ENCODE peak calls at places on chromosomes 3 and 15, in ten cellular contexts. D is GM12891, J is stomach, V is breast epithelium, E is spleen, W is HL-60, F is vagina, C is GM12892, N is Panc1, M is sigmoid colon. G is an unnamed sample.

GRCh38 chr15:42490246-42490742 is 647 bp downstream of the ZNF106 start:
- DNase-seq in D (peak), J (no peak), V (no peak), E (no peak), W (no peak), F (no peak), C (no peak), N (no peak), M (no peak), G (no peak)

GRCh38 chr3:178404966-178405365 is 131.3 kb upstream of the KCNMB2 start:
- DNase-seq in D (no peak), J (no peak), V (no peak), E (no peak), W (no peak), F (no peak), C (no peak), N (no peak), M (no peak), G (no peak)

GRCh38 chr15:101010781-101011180 is 91.6 kb downstream of the LRRK1 start:
- DNase-seq in D (no peak), J (no peak), V (no peak), E (no peak), W (no peak), F (peak), C (no peak), N (no peak), M (peak), G (peak)

GRCh38 chr3:171846594-171846993 is 3.4 kb downstream of the TMEM212 start:
- DNase-seq in D (peak), J (no peak), V (no peak), E (no peak), W (no peak), F (no peak), C (no peak), N (no peak), M (no peak), G (no peak)

GRCh38 chr3:167783781-167784180 is 48.3 kb downstream of the SERPINI1 start:
- DNase-seq in D (no peak), J (no peak), V (no peak), E (no peak), W (no peak), F (no peak), C (no peak), N (no peak), M (no peak), G (no peak)

GRCh38 chr3:168155207-168155785 is 59.6 kb upstream of the GOLIM4 start:
- DNase-seq in D (no peak), J (no peak), V (no peak), E (no peak), W (no peak), F (no peak), C (no peak), N (no peak), M (no peak), G (no peak)

GRCh38 chr3:47293822-47294221 is 11.1 kb downstream of the KLHL18 start:
- DNase-seq in D (no peak), J (no peak), V (no peak), E (no peak), W (no peak), F (no peak), C (no peak), N (no peak), M (no peak), G (no peak)

GRCh38 chr15:66698971-66699370 is 3.1 kb upstream of the SMAD6 start:
- DNase-seq in D (no peak), J (no peak), V (no peak), E (no peak), W (no peak), F (no peak), C (no peak), N (no peak), M (no peak), G (no peak)

GRCh38 chr3:112640333-112640863 is 545 bp downstream of the CCDC80 start:
- DNase-seq in D (no peak), J (no peak), V (no peak), E (no peak), W (no peak), F (no peak), C (no peak), N (no peak), M (peak), G (no peak)

GRCh38 chr15:31327674-31328424 is 1.2 kb downstream of the KLF13 start:
- DNase-seq in D (no peak), J (peak), V (peak), E (peak), W (no peak), F (no peak), C (no peak), N (no peak), M (peak), G (peak)

GRCh38 chr15:63708141-63708772 is 111.1 kb downstream of the FBXL22 start:
- DNase-seq in D (no peak), J (no peak), V (no peak), E (no peak), W (no peak), F (no peak), C (no peak), N (no peak), M (no peak), G (no peak)

GRCh38 chr15:100124936-100125626 is 216.7 kb downstream of the ADAMTS17 start:
- DNase-seq in D (no peak), J (no peak), V (no peak), E (no peak), W (no peak), F (no peak), C (no peak), N (no peak), M (no peak), G (no peak)

GRCh38 chr3:120214161-120214560 is 70.9 kb downstream of the GPR156 start:
- DNase-seq in D (no peak), J (no peak), V (no peak), E (no peak), W (no peak), F (no peak), C (no peak), N (no peak), M (no peak), G (no peak)

GRCh38 chr3:31908391-31909097 is 72.5 kb downstream of the OSBPL10 start:
- DNase-seq in D (no peak), J (no peak), V (no peak), E (no peak), W (no peak), F (no peak), C (no peak), N (no peak), M (no peak), G (no peak)

GRCh38 chr15:100247228-100248225 is 94.2 kb downstream of the ADAMTS17 start:
- DNase-seq in D (no peak), J (no peak), V (no peak), E (no peak), W (no peak), F (no peak), C (no peak), N (no peak), M (no peak), G (no peak)

GRCh38 chr15:90165659-90166489 is 35.3 kb upstream of the SEMA4B start:
- DNase-seq in D (no peak), J (peak), V (peak), E (no peak), W (peak), F (no peak), C (no peak), N (peak), M (peak), G (peak)

GRCh38 chr3:13687409-13687989 is 138.6 kb downstream of the FBLN2 start:
- DNase-seq in D (no peak), J (no peak), V (no peak), E (no peak), W (no peak), F (no peak), C (no peak), N (no peak), M (no peak), G (no peak)

GRCh38 chr15:49232407-49232806 is 62.4 kb downstream of the GALK2 start:
- DNase-seq in D (no peak), J (no peak), V (no peak), E (no peak), W (no peak), F (no peak), C (no peak), N (no peak), M (no peak), G (no peak)

GRCh38 chr3:48399387-48400172 is 27.6 kb downstream of the FBXW12 start:
- DNase-seq in D (no peak), J (no peak), V (peak), E (no peak), W (no peak), F (no peak), C (no peak), N (no peak), M (no peak), G (no peak)

GRCh38 chr3:184380210-184380626 is 364 bp downstream of the CHRD start:
- DNase-seq in D (peak), J (peak), V (no peak), E (peak), W (no peak), F (no peak), C (no peak), N (no peak), M (peak), G (peak)

GRCh38 chr3:141227752-141228151 is 3.9 kb upstream of the PXYLP1 start:
- DNase-seq in D (no peak), J (no peak), V (no peak), E (no peak), W (no peak), F (no peak), C (no peak), N (no peak), M (no peak), G (no peak)

GRCh38 chr15:39756806-39757522 is 25.7 kb downstream of the FSIP1 start:
- DNase-seq in D (no peak), J (no peak), V (no peak), E (no peak), W (no peak), F (no peak), C (no peak), N (peak), M (no peak), G (no peak)

GRCh38 chr3:171770689-171771620 is 39.3 kb downstream of the PLD1 start:
- DNase-seq in D (no peak), J (peak), V (peak), E (no peak), W (no peak), F (no peak), C (no peak), N (no peak), M (no peak), G (peak)

GRCh38 chr3:22007376-22007775 is 256.4 kb upstream of the ZNF385D start:
- DNase-seq in D (no peak), J (no peak), V (no peak), E (no peak), W (peak), F (no peak), C (no peak), N (no peak), M (no peak), G (no peak)

GRCh38 chr3:71076361-71076997 is 507.0 kb downstream of the FOXP1 start:
- DNase-seq in D (no peak), J (no peak), V (no peak), E (no peak), W (no peak), F (no peak), C (no peak), N (no peak), M (no peak), G (no peak)

GRCh38 chr3:38224357-38224756 is 41.3 kb upstream of the SLC22A13 start:
- DNase-seq in D (no peak), J (no peak), V (no peak), E (no peak), W (no peak), F (no peak), C (no peak), N (no peak), M (no peak), G (no peak)

GRCh38 chr15:70165811-70166284 is 68.1 kb upstream of the TLE3 start:
- DNase-seq in D (no peak), J (peak), V (no peak), E (no peak), W (no peak), F (no peak), C (no peak), N (no peak), M (peak), G (no peak)

GRCh38 chr3:113557374-113557773 is 25.0 kb downstream of the SIDT1 start:
- DNase-seq in D (no peak), J (no peak), V (no peak), E (no peak), W (no peak), F (no peak), C (no peak), N (no peak), M (no peak), G (no peak)

GRCh38 chr3:100761211-100761921 is 52.1 kb downstream of the TFG start:
- DNase-seq in D (peak), J (no peak), V (no peak), E (no peak), W (no peak), F (no peak), C (peak), N (no peak), M (no peak), G (peak)

GRCh38 chr3:190615607-190616006 is 101.7 kb downstream of the IL1RAP start:
- DNase-seq in D (no peak), J (no peak), V (no peak), E (no peak), W (no peak), F (no peak), C (no peak), N (no peak), M (no peak), G (no peak)

GRCh38 chr3:120524171-120524923 is 71.8 kb upstream of the NDUFB4 start:
- DNase-seq in D (no peak), J (no peak), V (no peak), E (no peak), W (no peak), F (no peak), C (no peak), N (no peak), M (no peak), G (no peak)

GRCh38 chr3:110521019-110521418 is 550.6 kb upstream of the NECTIN3 start:
- DNase-seq in D (no peak), J (no peak), V (no peak), E (no peak), W (no peak), F (no peak), C (no peak), N (no peak), M (no peak), G (no peak)
- TF ChIP-seq POLR2AphosphoS5 in D (no peak), J (no peak), V (no peak), E (no peak), W (no peak), F (no peak), C (no peak), N (no peak), M (no peak), G (no peak)

GRCh38 chr3:123119802-123120201 is 53.0 kb downstream of the PDIA5 start:
- DNase-seq in D (no peak), J (no peak), V (no peak), E (peak), W (no peak), F (no peak), C (no peak), N (no peak), M (no peak), G (no peak)
- TF ChIP-seq POLR2AphosphoS5 in D (no peak), J (no peak), V (no peak), E (peak), W (no peak), F (no peak), C (no peak), N (no peak), M (no peak), G (no peak)

GRCh38 chr15:36912311-36912712 is 188.0 kb downstream of the MEIS2 start:
- DNase-seq in D (no peak), J (no peak), V (no peak), E (no peak), W (no peak), F (no peak), C (no peak), N (no peak), M (no peak), G (no peak)

GRCh38 chr15:36908991-36909390 is 191.4 kb downstream of the MEIS2 start:
- DNase-seq in D (no peak), J (no peak), V (no peak), E (no peak), W (no peak), F (no peak), C (no peak), N (no peak), M (no peak), G (no peak)

GRCh38 chr15:36914962-36915808 is 185.2 kb downstream of the MEIS2 start:
- DNase-seq in D (no peak), J (no peak), V (no peak), E (no peak), W (no peak), F (no peak), C (no peak), N (no peak), M (no peak), G (no peak)

GRCh38 chr15:36914466-36914865 is 185.9 kb downstream of the MEIS2 start:
- DNase-seq in D (no peak), J (no peak), V (no peak), E (no peak), W (no peak), F (no peak), C (no peak), N (no peak), M (no peak), G (no peak)

DNA sequence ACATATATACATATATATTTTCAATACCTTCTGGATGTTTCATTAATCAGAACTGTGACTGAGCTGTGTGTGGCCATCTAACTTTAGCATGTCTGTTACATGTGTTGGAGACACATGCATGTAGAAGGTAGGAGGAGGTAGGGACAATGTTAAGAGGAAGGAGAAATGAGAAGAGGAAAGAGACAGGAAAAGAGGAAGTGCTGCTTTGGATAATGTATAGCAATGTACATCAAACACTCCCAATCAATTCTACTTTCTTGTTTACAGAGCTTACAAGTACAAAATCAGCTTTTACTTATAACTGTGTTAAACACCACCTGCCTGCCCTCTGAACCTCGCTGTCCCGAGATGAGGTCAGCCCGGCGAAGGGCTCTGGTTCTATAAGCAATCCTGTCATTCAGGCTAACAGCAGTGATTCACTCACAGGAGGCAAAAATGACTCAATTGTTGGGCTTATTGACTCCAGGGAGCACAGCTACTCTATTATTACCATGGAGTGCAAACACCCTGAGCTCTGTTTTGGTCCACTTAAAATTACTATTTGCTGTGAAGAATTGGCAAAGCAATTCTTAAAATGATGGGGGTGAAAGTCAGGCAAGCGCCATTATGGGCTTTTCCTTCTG is 188.9 kb downstream of the MEIS2 start:
- DNase-seq in D (no peak), J (no peak), V (no peak), E (no peak), W (no peak), F (no peak), C (no peak), N (peak), M (no peak), G (no peak)
- TF ChIP-seq POLR2AphosphoS5 in D (no peak), J (no peak), V (no peak), E (no peak), W (no peak), F (no peak), C (no peak), N (no peak), M (no peak), G (no peak)

GRCh38 chr15:83904107-83904720 is 250.3 kb downstream of the ADAMTSL3 start:
- DNase-seq in D (no peak), J (no peak), V (no peak), E (no peak), W (no peak), F (no peak), C (no peak), N (no peak), M (peak), G (peak)
- TF ChIP-seq POLR2AphosphoS5 in D (no peak), J (no peak), V (no peak), E (no peak), W (no peak), F (peak), C (no peak), N (no peak), M (peak), G (peak)

G was measured in transverse colon.